ENCODE peak calls at places on chromosomes 1 and 21, in seven cellular contexts. One of them, this sample, is unnamed.

GRCh38 chr1:239831577-239832355 is 259.9 kb upstream of the FMN2 start:
- DNase-seq in H9: no peak
- DNase-seq in spleen: no peak
- DNase-seq in CD8-positive, alpha-beta memory T cell: no peak
- DNase-seq in AG04450: no peak
- DNase-seq in keratinocyte: no peak
- DNase-seq in right cardiac atrium: no peak
- DNase-seq in this sample: no peak

GRCh38 chr1:229092377-229093257 is 178.3 kb upstream of the RAB4A start:
- DNase-seq in H9: peak
- DNase-seq in spleen: no peak
- DNase-seq in CD8-positive, alpha-beta memory T cell: no peak
- DNase-seq in AG04450: no peak
- DNase-seq in keratinocyte: no peak
- DNase-seq in right cardiac atrium: no peak
- DNase-seq in this sample: no peak

GRCh38 chr1:205191127-205191577 is 20.4 kb downstream of the DSTYK start:
- DNase-seq in H9: no peak
- DNase-seq in spleen: no peak
- DNase-seq in CD8-positive, alpha-beta memory T cell: no peak
- DNase-seq in AG04450: no peak
- DNase-seq in keratinocyte: no peak
- DNase-seq in right cardiac atrium: no peak
- DNase-seq in this sample: no peak

GRCh38 chr1:203289281-203289981 is 15.9 kb upstream of the BTG2 start:
- DNase-seq in H9: no peak
- DNase-seq in spleen: peak
- DNase-seq in CD8-positive, alpha-beta memory T cell: peak
- DNase-seq in AG04450: no peak
- DNase-seq in keratinocyte: no peak
- DNase-seq in right cardiac atrium: no peak
- DNase-seq in this sample: no peak

GRCh38 chr1:173714441-173714758 is 381 bp upstream of the KLHL20 start:
- DNase-seq in H9: no peak
- DNase-seq in spleen: no peak
- DNase-seq in CD8-positive, alpha-beta memory T cell: no peak
- DNase-seq in AG04450: no peak
- DNase-seq in keratinocyte: no peak
- DNase-seq in right cardiac atrium: no peak
- DNase-seq in this sample: no peak

GRCh38 chr1:228770779-228771223 is 35.5 kb downstream of the RHOU start:
- DNase-seq in H9: no peak
- DNase-seq in spleen: no peak
- DNase-seq in CD8-positive, alpha-beta memory T cell: no peak
- DNase-seq in AG04450: no peak
- DNase-seq in keratinocyte: no peak
- DNase-seq in right cardiac atrium: no peak
- DNase-seq in this sample: no peak

GRCh38 chr1:58789322-58789856 is 5.5 kb upstream of the JUN start:
- DNase-seq in H9: no peak
- DNase-seq in spleen: no peak
- DNase-seq in CD8-positive, alpha-beta memory T cell: no peak
- DNase-seq in AG04450: no peak
- DNase-seq in keratinocyte: no peak
- DNase-seq in right cardiac atrium: no peak
- DNase-seq in this sample: no peak

GRCh38 chr1:29632436-29633270 is 396.3 kb downstream of the PTPRU start:
- DNase-seq in H9: peak
- DNase-seq in spleen: peak
- DNase-seq in CD8-positive, alpha-beta memory T cell: no peak
- DNase-seq in AG04450: no peak
- DNase-seq in keratinocyte: no peak
- DNase-seq in right cardiac atrium: no peak
- DNase-seq in this sample: no peak

GRCh38 chr1:201648066-201648910 is 109.4 kb downstream of the NAV1 start:
- DNase-seq in H9: peak
- DNase-seq in spleen: no peak
- DNase-seq in CD8-positive, alpha-beta memory T cell: no peak
- DNase-seq in AG04450: no peak
- DNase-seq in keratinocyte: no peak
- DNase-seq in right cardiac atrium: peak
- DNase-seq in this sample: no peak

GRCh38 chr1:232459826-232460225 is 170.1 kb downstream of the SIPA1L2 start:
- DNase-seq in H9: peak
- DNase-seq in spleen: no peak
- DNase-seq in CD8-positive, alpha-beta memory T cell: no peak
- DNase-seq in AG04450: no peak
- DNase-seq in keratinocyte: no peak
- DNase-seq in right cardiac atrium: no peak
- DNase-seq in this sample: no peak

GRCh38 chr1:52593495-52593894 is 8.7 kb upstream of the GPX7 start:
- DNase-seq in H9: no peak
- DNase-seq in spleen: no peak
- DNase-seq in CD8-positive, alpha-beta memory T cell: no peak
- DNase-seq in AG04450: no peak
- DNase-seq in keratinocyte: no peak
- DNase-seq in right cardiac atrium: no peak
- DNase-seq in this sample: no peak

GRCh38 chr1:187032982-187033705 is 204.4 kb downstream of the PLA2G4A start:
- DNase-seq in H9: no peak
- DNase-seq in spleen: no peak
- DNase-seq in CD8-positive, alpha-beta memory T cell: no peak
- DNase-seq in AG04450: no peak
- DNase-seq in keratinocyte: no peak
- DNase-seq in right cardiac atrium: no peak
- DNase-seq in this sample: no peak

GRCh38 chr1:6905790-6906189 is 120.5 kb downstream of the CAMTA1 start:
- DNase-seq in H9: peak
- DNase-seq in spleen: no peak
- DNase-seq in CD8-positive, alpha-beta memory T cell: no peak
- DNase-seq in AG04450: no peak
- DNase-seq in keratinocyte: no peak
- DNase-seq in right cardiac atrium: no peak
- DNase-seq in this sample: no peak

GRCh38 chr1:201912832-201913231 is 24.1 kb downstream of the SHISA4 start:
- DNase-seq in H9: no peak
- DNase-seq in spleen: no peak
- DNase-seq in CD8-positive, alpha-beta memory T cell: no peak
- DNase-seq in AG04450: no peak
- DNase-seq in keratinocyte: no peak
- DNase-seq in right cardiac atrium: no peak
- DNase-seq in this sample: no peak

GRCh38 chr1:45050931-45051748 is 39.1 kb downstream of the UROD start:
- DNase-seq in H9: no peak
- DNase-seq in spleen: no peak
- DNase-seq in CD8-positive, alpha-beta memory T cell: no peak
- DNase-seq in AG04450: no peak
- DNase-seq in keratinocyte: no peak
- DNase-seq in right cardiac atrium: no peak
- DNase-seq in this sample: no peak

GRCh38 chr1:2059290-2059953 is 9.2 kb downstream of the PRKCZ start:
- DNase-seq in H9: no peak
- DNase-seq in spleen: no peak
- DNase-seq in CD8-positive, alpha-beta memory T cell: no peak
- DNase-seq in AG04450: no peak
- DNase-seq in keratinocyte: no peak
- DNase-seq in right cardiac atrium: no peak
- DNase-seq in this sample: no peak

GRCh38 chr1:5927506-5928370 is 64.5 kb downstream of the NPHP4 start:
- DNase-seq in H9: no peak
- DNase-seq in spleen: no peak
- DNase-seq in CD8-positive, alpha-beta memory T cell: no peak
- DNase-seq in AG04450: no peak
- DNase-seq in keratinocyte: no peak
- DNase-seq in right cardiac atrium: no peak
- DNase-seq in this sample: no peak

GRCh38 chr21:46150073-46150472 is 5.3 kb downstream of the FTCD start:
- DNase-seq in H9: peak
- DNase-seq in spleen: no peak
- DNase-seq in CD8-positive, alpha-beta memory T cell: peak
- DNase-seq in AG04450: no peak
- DNase-seq in keratinocyte: no peak
- DNase-seq in right cardiac atrium: peak
- DNase-seq in this sample: no peak

GRCh38 chr1:203673550-203674411 is 47.1 kb downstream of the ATP2B4 start:
- DNase-seq in H9: peak
- DNase-seq in spleen: peak
- DNase-seq in CD8-positive, alpha-beta memory T cell: peak
- DNase-seq in AG04450: peak
- DNase-seq in keratinocyte: no peak
- DNase-seq in right cardiac atrium: peak
- DNase-seq in this sample: peak

GRCh38 chr21:39348355-39349210 is at the start of gene HMGN1:
- DNase-seq in H9: peak
- DNase-seq in spleen: peak
- DNase-seq in CD8-positive, alpha-beta memory T cell: peak
- DNase-seq in AG04450: peak
- DNase-seq in keratinocyte: no peak
- DNase-seq in right cardiac atrium: peak
- DNase-seq in this sample: peak

GRCh38 chr1:47720100-47720499 is 277.1 kb downstream of the TRABD2B start:
- DNase-seq in H9: no peak
- DNase-seq in spleen: no peak
- DNase-seq in CD8-positive, alpha-beta memory T cell: no peak
- DNase-seq in AG04450: no peak
- DNase-seq in keratinocyte: no peak
- DNase-seq in right cardiac atrium: no peak
- DNase-seq in this sample: no peak

GRCh38 chr1:212975607-212975918 is 25.2 kb downstream of the VASH2 start:
- DNase-seq in H9: no peak
- DNase-seq in spleen: no peak
- DNase-seq in CD8-positive, alpha-beta memory T cell: no peak
- DNase-seq in AG04450: no peak
- DNase-seq in keratinocyte: no peak
- DNase-seq in right cardiac atrium: no peak
- DNase-seq in this sample: no peak

GRCh38 chr1:19469004-19469403 is 16.3 kb downstream of the CAPZB start:
- DNase-seq in H9: no peak
- DNase-seq in spleen: peak
- DNase-seq in CD8-positive, alpha-beta memory T cell: no peak
- DNase-seq in AG04450: no peak
- DNase-seq in keratinocyte: no peak
- DNase-seq in right cardiac atrium: no peak
- DNase-seq in this sample: no peak
- H3K27ac ChIP-seq in H9: no peak
- H3K27ac ChIP-seq in spleen: peak
- H3K27ac ChIP-seq in CD8-positive, alpha-beta memory T cell: peak
- H3K27ac ChIP-seq in AG04450: peak
- H3K27ac ChIP-seq in keratinocyte: peak
- H3K27ac ChIP-seq in right cardiac atrium: peak
- H3K27ac ChIP-seq in this sample: peak

GRCh38 chr1:244327533-244327932 is 124.2 kb downstream of the ADSS2 start:
- DNase-seq in H9: no peak
- DNase-seq in spleen: no peak
- DNase-seq in CD8-positive, alpha-beta memory T cell: no peak
- DNase-seq in AG04450: no peak
- DNase-seq in keratinocyte: no peak
- DNase-seq in right cardiac atrium: no peak
- DNase-seq in this sample: no peak

GRCh38 chr1:244326757-244327156 is 125.0 kb downstream of the ADSS2 start:
- DNase-seq in H9: peak
- DNase-seq in spleen: no peak
- DNase-seq in CD8-positive, alpha-beta memory T cell: no peak
- DNase-seq in AG04450: no peak
- DNase-seq in keratinocyte: no peak
- DNase-seq in right cardiac atrium: no peak
- DNase-seq in this sample: no peak

GRCh38 chr1:244322791-244323521 is 128.8 kb downstream of the ADSS2 start:
- DNase-seq in H9: peak
- DNase-seq in spleen: no peak
- DNase-seq in CD8-positive, alpha-beta memory T cell: peak
- DNase-seq in AG04450: peak
- DNase-seq in keratinocyte: peak
- DNase-seq in right cardiac atrium: no peak
- DNase-seq in this sample: peak

GRCh38 chr1:244324176-244324883 is 127.4 kb downstream of the ADSS2 start:
- DNase-seq in H9: peak
- DNase-seq in spleen: no peak
- DNase-seq in CD8-positive, alpha-beta memory T cell: no peak
- DNase-seq in AG04450: no peak
- DNase-seq in keratinocyte: no peak
- DNase-seq in right cardiac atrium: no peak
- DNase-seq in this sample: no peak

GRCh38 chr1:244325056-244325764 is 126.5 kb downstream of the ADSS2 start:
- DNase-seq in H9: peak
- DNase-seq in spleen: no peak
- DNase-seq in CD8-positive, alpha-beta memory T cell: peak
- DNase-seq in AG04450: no peak
- DNase-seq in keratinocyte: no peak
- DNase-seq in right cardiac atrium: no peak
- DNase-seq in this sample: no peak
- H3K27ac ChIP-seq in H9: no peak
- H3K27ac ChIP-seq in spleen: no peak
- H3K27ac ChIP-seq in CD8-positive, alpha-beta memory T cell: peak
- H3K27ac ChIP-seq in AG04450: no peak
- H3K27ac ChIP-seq in keratinocyte: no peak
- H3K27ac ChIP-seq in right cardiac atrium: no peak
- H3K27ac ChIP-seq in this sample: peak

DNA sequence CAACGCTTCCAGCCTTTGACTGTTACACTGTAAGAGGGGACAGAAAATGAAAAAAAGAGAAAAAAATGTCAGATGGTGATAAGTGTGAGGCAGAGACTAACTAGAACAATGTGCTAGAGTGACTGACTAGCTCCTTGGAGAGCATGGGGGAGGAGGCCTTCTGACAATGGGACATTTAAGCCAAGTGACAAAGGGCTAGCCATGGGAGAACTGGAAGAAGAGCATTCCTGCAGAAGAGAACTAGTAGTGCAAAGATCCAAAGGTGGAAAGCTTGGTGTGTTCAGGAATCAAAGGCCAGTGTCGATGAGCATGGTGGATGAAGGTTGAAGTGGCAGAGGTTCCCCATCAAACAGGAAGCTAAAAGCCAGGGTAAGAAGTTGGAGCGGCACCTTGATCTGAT is 25.8 kb downstream of the STYXL2 start:
- DNase-seq in H9: no peak
- DNase-seq in spleen: no peak
- DNase-seq in CD8-positive, alpha-beta memory T cell: no peak
- DNase-seq in AG04450: no peak
- DNase-seq in keratinocyte: no peak
- DNase-seq in right cardiac atrium: no peak
- DNase-seq in this sample: no peak
- H3K27ac ChIP-seq in H9: no peak
- H3K27ac ChIP-seq in spleen: no peak
- H3K27ac ChIP-seq in CD8-positive, alpha-beta memory T cell: no peak
- H3K27ac ChIP-seq in AG04450: no peak
- H3K27ac ChIP-seq in keratinocyte: no peak
- H3K27ac ChIP-seq in right cardiac atrium: no peak
- H3K27ac ChIP-seq in this sample: no peak

GRCh38 chr1:165011947-165012346 is 344.6 kb downstream of the LMX1A start:
- DNase-seq in H9: no peak
- DNase-seq in spleen: no peak
- DNase-seq in CD8-positive, alpha-beta memory T cell: no peak
- DNase-seq in AG04450: no peak
- DNase-seq in keratinocyte: no peak
- DNase-seq in right cardiac atrium: no peak
- DNase-seq in this sample: no peak

GRCh38 chr1:165006843-165007242 is 349.7 kb downstream of the LMX1A start:
- DNase-seq in H9: no peak
- DNase-seq in spleen: no peak
- DNase-seq in CD8-positive, alpha-beta memory T cell: no peak
- DNase-seq in AG04450: no peak
- DNase-seq in keratinocyte: no peak
- DNase-seq in right cardiac atrium: no peak
- DNase-seq in this sample: no peak

GRCh38 chr1:165014753-165015152 is 341.8 kb downstream of the LMX1A start:
- DNase-seq in H9: no peak
- DNase-seq in spleen: no peak
- DNase-seq in CD8-positive, alpha-beta memory T cell: no peak
- DNase-seq in AG04450: no peak
- DNase-seq in keratinocyte: no peak
- DNase-seq in right cardiac atrium: no peak
- DNase-seq in this sample: no peak

GRCh38 chr1:165010418-165011055 is 346.0 kb downstream of the LMX1A start:
- DNase-seq in H9: no peak
- DNase-seq in spleen: no peak
- DNase-seq in CD8-positive, alpha-beta memory T cell: no peak
- DNase-seq in AG04450: no peak
- DNase-seq in keratinocyte: no peak
- DNase-seq in right cardiac atrium: no peak
- DNase-seq in this sample: no peak
- H3K27ac ChIP-seq in H9: no peak
- H3K27ac ChIP-seq in spleen: no peak
- H3K27ac ChIP-seq in CD8-positive, alpha-beta memory T cell: no peak
- H3K27ac ChIP-seq in AG04450: no peak
- H3K27ac ChIP-seq in keratinocyte: no peak
- H3K27ac ChIP-seq in right cardiac atrium: no peak
- H3K27ac ChIP-seq in this sample: no peak